ENCODE peak calls at places on chromosomes 2 and 18, in four cellular contexts. J, U, L and V are unnamed samples.

GRCh38 chr2:205706769-205707375 is 24.6 kb downstream of the NRP2 start:
- DNase-seq in J (peak), L (peak), U (peak), V (peak)

GRCh38 chr2:137221797-137222492 is 456.6 kb downstream of the THSD7B start:
- DNase-seq in J (no peak), L (no peak), U (no peak), V (peak)

GRCh38 chr2:7707723-7708122 is 790.5 kb downstream of the RNF144A start:
- DNase-seq in U (no peak), J (no peak), L (no peak), V (no peak)

GRCh38 chr18:499351-500229 is 911 bp downstream of the COLEC12 start:
- DNase-seq in J (no peak), L (peak), U (no peak), V (no peak)

GRCh38 chr18:12990128-12990485 is 1.1 kb upstream of the CEP192 start:
- DNase-seq in U (no peak), J (no peak), L (no peak), V (no peak)

GRCh38 chr2:227853204-227853629 is 18.2 kb upstream of the DAW1 start:
- DNase-seq in J (no peak), U (no peak), L (no peak), V (no peak)

GRCh38 chr2:175366814-175367213 is 185.3 kb upstream of the ATP5MC3 start:
- DNase-seq in J (no peak), L (peak), U (peak), V (peak)

GRCh38 chr2:80167284-80167808 is 137.2 kb downstream of the LRRTM1 start:
- DNase-seq in U (no peak), L (no peak), J (no peak), V (no peak)

GRCh38 chr2:196983934-196984333 is 57.4 kb upstream of the PGAP1 start:
- DNase-seq in U (no peak), L (no peak), J (no peak), V (no peak)

GRCh38 chr2:178553047-178553446 is 72.8 kb downstream of the PLEKHA3 start:
- DNase-seq in J (no peak), U (no peak), L (no peak), V (no peak)

GRCh38 chr2:168687314-168687713 is 115.1 kb upstream of the NOSTRIN start:
- DNase-seq in J (no peak), L (no peak), U (no peak), V (no peak)

GRCh38 chr18:48943333-48943732 is 7.4 kb downstream of the SMAD7 start:
- DNase-seq in U (no peak), J (no peak), L (no peak), V (no peak)

GRCh38 chr2:201258666-201258999 is 1.7 kb upstream of the CASP8 start:
- DNase-seq in L (no peak), U (no peak), J (no peak), V (no peak)

GRCh38 chr18:9711361-9712129 is 3.4 kb downstream of the RAB31 start:
- DNase-seq in J (no peak), U (no peak), L (no peak), V (peak)

GRCh38 chr18:7117390-7118355 is at the start of gene LAMA1:
- DNase-seq in L (peak), U (no peak), J (no peak), V (no peak)

GRCh38 chr2:45483997-45484396 is 127.1 kb downstream of the SRBD1 start:
- DNase-seq in U (no peak), J (no peak), L (no peak), V (no peak)

GRCh38 chr2:23419171-23420090 is 34.5 kb downstream of the KLHL29 start:
- DNase-seq in J (peak), U (no peak), L (no peak), V (no peak)

GRCh38 chr2:233995985-233996384 is 54.5 kb upstream of the SPP2 start:
- DNase-seq in J (no peak), L (no peak), U (no peak), V (no peak)

GRCh38 chr18:7921938-7922587 is 354.9 kb downstream of the PTPRM start:
- DNase-seq in U (no peak), L (no peak), J (no peak), V (no peak)

GRCh38 chr18:34598136-34598635 is 111.9 kb upstream of the DTNA start:
- DNase-seq in L (no peak), J (no peak), U (no peak), V (no peak)

GRCh38 chr2:127464470-127465257 is 46.4 kb downstream of the PROC start:
- DNase-seq in J (no peak), U (no peak), L (no peak), V (no peak)

GRCh38 chr2:130372055-130372832 is 16.4 kb downstream of the PTPN18 start:
- DNase-seq in U (peak), J (peak), L (peak), V (peak)

GRCh38 chr2:231932711-231932970 is 6.4 kb upstream of the NPPC start:
- DNase-seq in U (no peak), L (no peak), J (peak), V (no peak)

GRCh38 chr18:46531472-46531871 is 125.5 kb downstream of the LOXHD1 start:
- DNase-seq in L (no peak), J (no peak), U (no peak), V (no peak)

GRCh38 chr2:99695121-99695773 is 205.4 kb upstream of the REV1 start:
- DNase-seq in L (no peak), U (no peak), J (no peak), V (no peak)

GRCh38 chr2:99694331-99694730 is 204.5 kb upstream of the REV1 start:
- DNase-seq in J (no peak), U (no peak), L (no peak), V (no peak)

GRCh38 chr2:99695856-99696255 is 206.0 kb upstream of the REV1 start:
- DNase-seq in L (no peak), U (no peak), J (no peak), V (no peak)

GRCh38 chr2:99691931-99692330 is 202.1 kb upstream of the REV1 start:
- DNase-seq in U (peak), J (no peak), L (no peak), V (no peak)

DNA sequence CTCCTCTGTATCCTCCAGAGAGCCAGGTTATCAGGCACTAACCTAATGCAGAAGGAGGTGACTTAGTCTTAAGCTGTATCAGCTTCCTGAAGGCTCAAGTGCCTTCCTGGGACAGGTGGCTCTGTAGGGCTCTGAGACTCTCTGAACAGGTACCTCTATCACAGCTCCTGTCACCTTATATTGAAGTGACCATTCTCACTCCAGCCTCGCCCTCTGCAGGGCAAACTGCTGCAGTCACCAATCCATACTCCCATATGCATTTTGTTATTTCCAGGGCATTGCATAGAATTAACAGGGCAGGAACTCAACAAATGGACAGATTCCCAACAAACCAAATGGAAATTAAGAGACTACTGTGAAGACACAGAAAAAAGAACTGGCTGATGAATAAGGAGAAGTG is 203.0 kb upstream of the REV1 start:
- DNase-seq in U (no peak), J (no peak), L (no peak), V (no peak)
- TF ChIP-seq CTCF in U (no peak), J (no peak), L (no peak), V (peak)

DNA sequence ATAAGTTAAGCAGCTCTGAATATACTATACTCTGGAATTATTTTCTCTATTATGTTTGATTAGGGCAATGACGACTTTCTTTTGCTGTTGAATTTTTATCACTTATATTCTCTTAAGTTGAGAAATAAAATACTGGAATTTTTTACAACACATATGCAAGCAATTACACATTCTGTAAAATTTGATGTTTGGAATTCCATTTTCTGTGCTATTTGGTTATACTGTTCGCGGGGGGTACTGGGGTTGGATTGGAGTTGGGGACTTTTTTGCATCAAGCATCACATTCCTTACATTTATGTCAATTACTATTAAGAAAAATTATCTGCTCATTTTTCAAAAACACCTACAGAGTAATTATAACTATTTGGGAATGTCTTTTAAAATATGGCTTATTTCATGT is 2.1 kb downstream of the COL5A2 start:
- DNase-seq in J (no peak), U (no peak), L (no peak), V (no peak)
- TF ChIP-seq CTCF in J (no peak), U (no peak), L (no peak), V (no peak)

DNA sequence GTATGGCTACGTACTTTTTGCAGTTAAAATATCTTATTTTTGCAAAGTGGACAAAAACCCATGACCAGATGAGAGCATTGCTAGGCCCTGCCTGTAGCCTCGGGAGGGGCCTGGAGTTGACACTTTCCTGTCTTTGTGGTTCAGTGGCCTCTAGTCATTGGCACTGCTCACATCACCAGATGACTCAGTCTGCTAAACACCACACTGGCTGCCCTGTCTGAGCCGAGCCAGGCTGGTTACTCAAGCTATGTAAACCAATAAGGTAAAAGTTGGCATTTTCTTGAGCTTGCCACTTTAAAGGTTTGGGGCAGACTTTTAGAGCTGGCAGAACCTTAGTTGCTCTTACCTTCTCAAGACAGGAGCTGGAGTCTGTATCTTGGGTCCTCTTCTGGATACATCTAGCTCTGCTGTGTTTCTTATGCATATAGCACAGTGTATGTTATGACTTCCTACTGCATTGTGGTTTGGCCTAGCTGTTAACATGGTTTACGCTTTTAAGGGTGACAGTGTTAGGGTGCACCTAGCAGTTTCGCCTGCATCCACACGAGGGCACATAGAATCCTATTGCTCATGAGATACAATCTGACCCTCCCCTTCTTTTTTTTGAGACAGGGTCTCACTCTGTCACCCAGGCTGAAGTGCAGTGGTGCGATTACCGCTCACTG is 76.4 kb downstream of the AP1S3 start:
- DNase-seq in L (no peak), U (no peak), J (no peak), V (peak)
- TF ChIP-seq CTCF in L (no peak), U (no peak), J (no peak), V (peak)

GRCh38 chr18:22324191-22325131 is 93.3 kb downstream of the CTAGE1 start:
- DNase-seq in L (peak), U (peak), J (peak), V (no peak)
- TF ChIP-seq CTCF in L (peak), U (peak), J (peak), V (no peak)

DNA sequence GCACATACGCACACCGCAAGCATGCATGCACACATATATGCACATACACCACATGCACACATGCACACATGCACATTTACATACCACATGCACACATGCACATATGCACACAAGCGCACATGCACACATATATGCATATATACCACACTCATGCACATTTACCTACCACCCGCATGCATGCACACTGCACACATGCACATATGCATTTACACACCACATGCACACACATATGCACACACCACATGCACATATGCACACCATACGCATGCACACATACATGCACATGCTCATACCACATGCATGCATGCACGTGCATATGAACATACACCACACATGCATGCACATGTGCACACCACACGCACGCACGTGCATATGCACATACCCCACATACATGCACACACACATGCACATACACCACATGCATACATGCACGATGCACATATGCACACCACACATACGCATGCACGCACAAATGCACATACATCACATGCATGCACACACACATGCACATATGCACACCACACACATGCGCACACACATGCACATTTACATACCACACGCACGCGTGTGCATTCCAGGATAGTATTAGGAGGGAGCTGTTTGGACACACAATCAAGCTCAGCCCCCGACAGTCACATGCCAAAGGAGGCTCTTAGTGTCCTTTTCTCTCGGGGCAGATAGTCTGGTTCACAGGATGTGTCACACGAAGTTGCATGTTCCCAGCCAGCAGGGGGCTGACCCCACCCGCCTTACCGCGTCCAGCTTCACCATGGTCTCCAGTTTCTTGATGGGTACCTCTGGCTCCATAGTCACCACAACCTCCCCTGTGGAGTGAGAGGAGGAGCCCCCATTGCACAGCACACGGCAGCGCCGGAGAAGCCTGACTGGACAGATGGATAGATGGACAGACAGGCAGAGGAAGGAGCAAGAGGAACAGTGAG is 5.9 kb downstream of the OTOF start:
- DNase-seq in J (no peak), L (no peak), U (no peak), V (no peak)
- TF ChIP-seq CTCF in J (no peak), L (peak), U (no peak), V (no peak)

DNA sequence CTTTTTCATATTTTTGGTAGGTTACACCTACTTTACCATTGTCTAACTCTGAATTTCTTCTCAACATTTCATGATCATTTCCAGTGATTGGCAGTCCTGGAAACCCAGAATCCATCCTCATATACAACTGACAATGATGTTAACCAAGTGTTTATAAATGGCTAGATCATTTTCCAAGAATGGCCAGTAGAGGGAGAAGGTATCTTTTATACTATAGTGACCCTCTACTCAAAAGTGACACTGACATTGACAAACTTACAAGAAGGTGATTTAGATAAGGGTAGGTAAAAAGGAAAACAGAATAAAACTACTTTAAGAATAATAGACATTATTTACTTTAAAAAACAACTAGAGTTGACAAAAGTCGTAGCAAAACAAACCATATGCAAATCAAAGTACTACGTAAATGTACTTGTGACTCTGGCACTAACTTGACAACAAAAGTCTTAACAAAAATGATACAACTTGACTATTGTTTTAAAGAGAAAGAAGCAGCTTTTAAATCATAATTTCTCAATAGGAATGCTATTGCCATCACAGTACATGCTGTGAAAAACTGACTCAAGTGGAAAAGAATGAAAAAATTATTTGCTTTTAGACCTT is 76.5 kb upstream of the GRB14 start:
- DNase-seq in L (no peak), J (no peak), U (no peak), V (peak)
- TF ChIP-seq CTCF in L (peak), J (peak), U (peak), V (peak)

DNA sequence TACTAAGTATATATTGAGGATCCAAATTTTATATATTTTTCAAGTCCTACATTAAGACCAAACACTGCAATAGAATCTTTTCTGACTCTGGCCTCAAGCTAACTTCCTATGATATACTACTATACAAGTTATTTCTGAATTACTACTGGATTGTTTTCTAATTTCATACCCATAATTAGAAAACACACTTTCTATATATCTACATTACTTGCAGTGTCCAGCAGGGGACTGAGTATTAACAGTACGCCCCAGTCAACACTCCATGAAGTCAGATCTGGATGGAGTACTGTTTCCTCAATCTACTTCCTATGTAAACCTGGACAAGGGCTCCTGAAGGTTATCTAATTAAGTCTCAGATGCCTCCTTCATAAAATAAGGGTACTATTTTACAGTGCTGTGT is 26.5 kb downstream of the RMP24 start:
- DNase-seq in J (no peak), L (no peak), U (no peak), V (no peak)
- TF ChIP-seq CTCF in J (no peak), L (peak), U (no peak), V (no peak)

GRCh38 chr2:190162851-190163250 is 100.3 kb upstream of the MSTN start:
- DNase-seq in L (no peak), U (no peak), J (no peak), V (no peak)
- TF ChIP-seq CTCF in L (no peak), U (no peak), J (no peak), V (no peak)

GRCh38 chr18:23618862-23619387 is 32.6 kb upstream of the NPC1 start:
- DNase-seq in J (no peak), U (peak), L (peak), V (peak)
- TF ChIP-seq CTCF in J (no peak), U (no peak), L (no peak), V (no peak)